ENCODE peak calls at places on chromosomes 16 and 17, in eight cellular contexts. T is ovary, C is progenitor cell of endocrine pancreas, N is mammary epithelial cell, F is brain microvascular endothelial cell, Z is cardiac muscle cell, I is AG10803, X is heart right ventricle. G is an unnamed sample.

GRCh38 chr16:67537270-67537635 is 8.6 kb downstream of the RIPOR1 start:
- DNase-seq in T (peak; percentile 78), C (no peak), N (no peak), F (no peak), Z (peak; percentile 43), I (peak; percentile 35), X (peak; percentile 78), G (no peak)

GRCh38 chr17:50129303-50129945 is 536 bp downstream of the SAMD14 start:
- DNase-seq in T (peak; percentile 29), C (no peak), N (no peak), F (no peak), Z (no peak), I (peak; percentile 63), X (no peak), G (no peak)

GRCh38 chr17:30357476-30357875 is 21.3 kb upstream of the CPD start:
- DNase-seq in T (no peak), C (no peak), N (no peak), F (no peak), Z (no peak), I (no peak), X (no peak), G (no peak)

GRCh38 chr17:2398188-2398587 is 2.7 kb downstream of the MNT start:
- DNase-seq in T (no peak), C (no peak), N (no peak), F (no peak), Z (no peak), I (no peak), X (no peak), G (no peak)

GRCh38 chr17:58383892-58384462 is 32.0 kb upstream of the SUPT4H1 start:
- DNase-seq in T (no peak), C (no peak), N (no peak), F (no peak), Z (no peak), I (no peak), X (no peak), G (peak; percentile 51)

GRCh38 chr17:12744298-12744697 is 45.0 kb upstream of the ARHGAP44 start:
- DNase-seq in T (no peak), C (no peak), N (no peak), F (no peak), Z (no peak), I (peak; percentile 19), X (peak; percentile 43), G (peak; percentile 61)

GRCh38 chr16:13376174-13376573 is 474.8 kb downstream of the SHISA9 start:
- DNase-seq in T (no peak), C (no peak), N (peak; percentile 71), F (no peak), Z (no peak), I (no peak), X (no peak), G (peak; percentile 54)

GRCh38 chr16:74700206-74701040 is at the start of gene MLKL:
- DNase-seq in T (no peak), C (no peak), N (peak; percentile 26), F (peak; percentile 16), Z (peak; percentile 44), I (peak; percentile 45), X (peak; percentile 64), G (no peak)

GRCh38 chr17:79741751-79742588 is 11.2 kb downstream of the ENPP7 start:
- DNase-seq in T (peak; percentile 66), C (peak; percentile 97), N (no peak), F (peak; percentile 26), Z (peak; percentile 79), I (peak; percentile 26), X (peak; percentile 80), G (no peak)

GRCh38 chr16:56288019-56288418 is 96.7 kb downstream of the GNAO1 start:
- DNase-seq in T (no peak), C (no peak), N (no peak), F (no peak), Z (no peak), I (no peak), X (no peak), G (no peak)

GRCh38 chr17:30961213-30962188 is 9.3 kb upstream of the RNF135 start:
- DNase-seq in T (no peak), C (no peak), N (no peak), F (peak; percentile 11), Z (no peak), I (peak; percentile 40), X (no peak), G (no peak)

GRCh38 chr17:7173687-7174602 is 5.2 kb downstream of the ASGR1 start:
- DNase-seq in T (no peak), C (peak; percentile 41), N (no peak), F (no peak), Z (peak; percentile 63), I (no peak), X (peak; percentile 54), G (no peak)

GRCh38 chr17:37239690-37240344 is 136.0 kb upstream of the C17orf78 start:
- DNase-seq in T (no peak), C (no peak), N (no peak), F (peak; percentile 14), Z (no peak), I (peak; percentile 54), X (no peak), G (peak; percentile 11)

GRCh38 chr16:20873331-20873730 is 26.8 kb downstream of the DCUN1D3 start:
- DNase-seq in T (no peak), C (no peak), N (no peak), F (no peak), Z (no peak), I (no peak), X (no peak), G (no peak)

GRCh38 chr16:19690196-19690595 is 27.8 kb downstream of the KNOP1 start:
- DNase-seq in T (no peak), C (no peak), N (no peak), F (no peak), Z (no peak), I (no peak), X (no peak), G (no peak)

GRCh38 chr16:61862756-61863155 is 173.5 kb downstream of the CDH8 start:
- DNase-seq in T (no peak), C (no peak), N (no peak), F (no peak), Z (no peak), I (no peak), X (no peak), G (no peak)

GRCh38 chr17:50480854-50481490 is 2.3 kb downstream of the RSAD1 start:
- DNase-seq in T (no peak), C (no peak), N (no peak), F (no peak), Z (no peak), I (no peak), X (no peak), G (no peak)

GRCh38 chr17:78717431-78717980 is 64.6 kb downstream of the CYTH1 start:
- DNase-seq in T (peak; percentile 52), C (no peak), N (peak; percentile 32), F (no peak), Z (no peak), I (peak; percentile 49), X (no peak), G (no peak)

DNA sequence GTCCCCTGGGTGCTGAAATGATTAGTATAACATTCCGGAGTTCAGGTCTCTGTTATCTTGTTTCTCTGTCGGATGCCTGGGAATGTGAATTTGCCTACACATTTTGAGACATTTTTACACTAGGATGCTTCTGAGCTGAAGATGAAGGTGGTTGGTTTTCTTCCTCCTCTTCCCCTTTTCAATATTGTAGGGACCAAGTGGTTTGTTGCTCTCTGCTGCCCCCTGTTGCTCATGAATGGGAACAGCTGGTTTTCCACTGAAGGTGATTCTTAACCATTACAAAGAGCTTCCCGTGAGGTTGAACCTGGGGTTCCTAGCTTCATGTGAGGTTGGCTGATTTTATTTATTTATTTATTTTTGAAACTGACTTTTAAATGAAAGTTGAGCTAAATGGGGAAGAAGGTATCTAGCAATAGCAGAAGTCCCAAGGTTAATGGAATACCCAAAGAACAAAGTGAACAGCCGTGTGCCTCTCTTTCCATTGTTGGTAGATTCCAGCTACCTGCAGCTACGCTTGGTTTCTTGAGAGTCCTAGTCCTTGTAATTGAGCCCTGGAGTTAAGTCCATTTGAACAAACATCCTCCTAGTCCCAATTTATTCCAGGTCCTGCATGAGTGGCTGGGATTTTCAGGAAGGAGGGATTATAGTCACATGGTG is 983.9 kb upstream of the EEF2KMT start:
- DNase-seq in T (no peak), C (peak; percentile 53), N (peak; percentile 9), F (no peak), Z (peak; percentile 45), I (no peak), X (no peak), G (peak; percentile 28)
- TF ChIP-seq CTCF in T (no peak), C (peak; percentile 87), N (peak; percentile 18), F (peak; percentile 64), Z (peak; percentile 9), I (peak; percentile 37), X (peak; percentile 42), G (peak; percentile 72)

DNA sequence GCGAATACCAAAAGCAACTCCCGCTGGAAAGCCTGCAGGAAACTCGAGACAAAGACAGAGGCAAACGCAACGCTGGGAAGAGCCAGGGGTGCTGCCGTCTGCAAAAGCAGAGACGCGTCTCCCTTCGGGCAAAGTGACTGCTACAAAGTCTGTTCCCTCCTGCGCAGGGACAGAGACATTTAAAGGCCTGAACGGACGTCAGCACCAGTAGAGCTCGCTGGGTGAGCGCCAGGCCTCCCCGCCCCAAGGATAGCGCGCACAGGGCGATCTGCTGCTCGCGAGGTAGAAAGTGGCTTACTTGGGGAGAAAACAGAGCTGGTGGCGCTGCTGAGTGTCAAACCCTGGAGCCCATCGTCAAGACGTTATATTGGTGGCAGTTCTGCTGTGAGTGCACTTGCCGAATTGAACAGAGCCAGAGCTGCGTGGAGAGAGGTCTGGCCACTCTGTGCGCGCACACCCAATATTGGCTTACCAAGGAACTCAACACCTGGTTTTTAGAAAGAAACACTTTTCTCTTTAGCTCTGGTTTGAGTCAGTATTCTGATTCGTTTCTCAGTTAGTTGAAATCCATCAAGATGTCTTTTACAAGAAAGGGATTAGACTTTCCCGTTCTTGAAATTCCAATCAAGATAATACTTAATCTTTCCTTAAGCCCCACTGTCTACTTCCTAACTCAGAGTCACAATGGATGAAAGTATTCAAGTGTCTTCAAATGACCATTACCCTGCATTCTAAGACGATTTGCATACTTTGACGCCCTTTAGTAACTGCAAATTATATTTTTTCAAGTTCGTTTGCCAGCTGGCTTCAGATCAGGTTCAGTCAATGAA is 190.1 kb downstream of the USP22 start:
- DNase-seq in T (peak; percentile 44), C (no peak), N (peak; percentile 38), F (no peak), Z (peak; percentile 69), I (no peak), X (peak; percentile 29), G (peak; percentile 48)
- TF ChIP-seq CTCF in T (no peak), C (no peak), N (no peak), F (no peak), Z (no peak), I (no peak), X (no peak), G (no peak)

GRCh38 chr16:57883480-57883879 is 81.2 kb upstream of the KIFC3 start:
- DNase-seq in T (no peak), C (no peak), N (no peak), F (no peak), Z (no peak), I (no peak), X (no peak), G (no peak)
- TF ChIP-seq CTCF in T (no peak), C (no peak), N (no peak), F (no peak), Z (no peak), I (no peak), X (no peak), G (no peak)

DNA sequence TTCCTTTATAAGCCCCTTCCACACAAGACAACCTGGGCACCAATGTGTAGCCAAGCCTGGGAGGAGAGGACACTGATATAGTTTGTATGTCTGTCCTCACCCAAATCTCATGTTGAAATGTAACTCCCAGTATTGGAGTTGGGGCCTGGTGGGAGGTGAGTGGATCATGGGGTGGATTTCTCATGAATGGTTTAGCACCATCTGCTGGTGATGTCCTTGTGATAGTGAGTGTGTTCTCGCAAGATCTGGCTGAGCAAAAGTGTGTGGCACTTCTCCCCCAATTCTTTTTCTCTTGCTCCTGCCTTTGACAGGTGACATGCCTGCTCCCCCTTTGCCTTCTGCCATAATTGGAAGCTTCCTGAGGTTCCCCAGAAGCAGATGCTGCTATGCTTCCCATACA is 135.8 kb downstream of the USP31 start:
- DNase-seq in T (no peak), C (no peak), N (no peak), F (peak; percentile 6), Z (no peak), I (no peak), X (no peak), G (no peak)
- TF ChIP-seq CTCF in T (no peak), C (peak; percentile 18), N (no peak), F (peak; percentile 5), Z (no peak), I (peak; percentile 15), X (no peak), G (peak; percentile 36)

G was measured in foreskin keratinocyte.